ENCODE peak calls at places on chromosome 19, in ten cellular contexts. G is activated CD4-positive, alpha-beta T cell treated with anti-CD3 and anti-CD28 coated beads for 36 hours; U is stimulated activated naive CD4-positive, alpha-beta T cell treated with Interleukin-2 at 50 U/mL for 16 hours; O is COR-L47; L is amygdala; A is caudate nucleus; B is A172; I is ureter; H is activated naive CD4-positive, alpha-beta T cell treated with Interleukin-2 at 50 U/mL for 16 hours; J is mesothelial cell of epicardium. X is an unnamed sample.

GRCh38 chr19:15813916-15814315 is 1.5 kb downstream of the OR10H1 start:
- DNase-seq in G (no peak), U (no peak), O (no peak), L (no peak), A (no peak), B (no peak), I (no peak), H (no peak), J (no peak), X (no peak)

GRCh38 chr19:45677351-45678230 is 9.6 kb downstream of the GIPR start:
- DNase-seq in G (peak), U (peak), O (no peak), L (peak), A (peak), B (peak), I (peak), H (peak), J (peak), X (peak)

GRCh38 chr19:13058951-13059660 is 43.6 kb downstream of the LYL1 start:
- DNase-seq in G (no peak), U (no peak), O (no peak), L (no peak), A (no peak), B (no peak), I (no peak), H (no peak), J (no peak), X (no peak)

GRCh38 chr19:917323-918151 is at the start of gene KISS1R:
- DNase-seq in G (peak), U (peak), O (peak), L (no peak), A (no peak), B (no peak), I (no peak), H (no peak), J (no peak), X (no peak)

GRCh38 chr19:5877869-5878268 is 7.5 kb upstream of the FUT5 start:
- DNase-seq in G (no peak), U (no peak), O (no peak), L (no peak), A (no peak), B (no peak), I (no peak), H (no peak), J (no peak), X (no peak)

GRCh38 chr19:32287086-32287485 is 58.3 kb upstream of the ZNF507 start:
- DNase-seq in G (no peak), U (no peak), O (no peak), L (no peak), A (no peak), B (no peak), I (peak), H (no peak), J (no peak), X (no peak)

GRCh38 chr19:35045667-35046300 is 4.3 kb downstream of the HPN start:
- DNase-seq in G (peak), U (no peak), O (peak), L (no peak), A (peak), B (no peak), I (no peak), H (peak), J (no peak), X (peak)

GRCh38 chr19:8089664-8090601 is 37.4 kb downstream of the CCL25 start:
- DNase-seq in G (no peak), U (no peak), O (no peak), L (no peak), A (no peak), B (no peak), I (no peak), H (no peak), J (no peak), X (no peak)

GRCh38 chr19:5395996-5396939 is 55.7 kb upstream of the PTPRS start:
- DNase-seq in G (no peak), U (no peak), O (no peak), L (no peak), A (no peak), B (no peak), I (no peak), H (no peak), J (no peak), X (no peak)

GRCh38 chr19:38666662-38667448 is 19.4 kb downstream of the ACTN4 start:
- DNase-seq in G (peak), U (no peak), O (no peak), L (no peak), A (no peak), B (peak), I (no peak), H (peak), J (no peak), X (no peak)

GRCh38 chr19:10602330-10603083 is 15.4 kb upstream of the AP1M2 start:
- DNase-seq in G (peak), U (peak), O (peak), L (peak), A (peak), B (peak), I (peak), H (peak), J (peak), X (peak)

GRCh38 chr19:30373593-30373992 is 1.4 kb downstream of the ZNF536 start:
- DNase-seq in G (no peak), U (no peak), O (no peak), L (no peak), A (no peak), B (no peak), I (no peak), H (no peak), J (no peak), X (no peak)

GRCh38 chr19:6663236-6664187 is 6.4 kb downstream of the TNFSF14 start:
- DNase-seq in G (peak), U (peak), O (no peak), L (no peak), A (no peak), B (no peak), I (no peak), H (peak), J (no peak), X (no peak)

GRCh38 chr19:48713041-48713863 is 6.3 kb downstream of the MAMSTR start:
- DNase-seq in G (peak), U (no peak), O (no peak), L (no peak), A (peak), B (no peak), I (no peak), H (no peak), J (no peak), X (no peak)

GRCh38 chr19:30065680-30066606 is 123.9 kb downstream of the URI1 start:
- DNase-seq in G (no peak), U (no peak), O (no peak), L (no peak), A (no peak), B (no peak), I (no peak), H (no peak), J (no peak), X (no peak)

GRCh38 chr19:29088761-29089160 is 124.2 kb downstream of the UQCRFS1 start:
- DNase-seq in G (no peak), U (no peak), O (no peak), L (no peak), A (no peak), B (no peak), I (no peak), H (no peak), J (no peak), X (no peak)

GRCh38 chr19:18861235-18861634 is 29.5 kb downstream of the UPF1 start:
- DNase-seq in G (no peak), U (no peak), O (no peak), L (no peak), A (no peak), B (no peak), I (no peak), H (no peak), J (no peak), X (no peak)

GRCh38 chr19:42287826-42288107 is 14.2 kb upstream of the PRR19 start:
- DNase-seq in G (peak), U (no peak), O (no peak), L (no peak), A (no peak), B (no peak), I (peak), H (no peak), J (no peak), X (no peak)

GRCh38 chr19:45069056-45069455 is 7.2 kb downstream of the ZNF296 start:
- DNase-seq in G (no peak), U (no peak), O (no peak), L (no peak), A (no peak), B (peak), I (no peak), H (no peak), J (no peak), X (no peak)

GRCh38 chr19:52734340-52734892 is 428 bp downstream of the ZNF611 start:
- DNase-seq in G (peak), U (peak), O (peak), L (peak), A (peak), B (no peak), I (peak), H (no peak), J (no peak), X (peak)

GRCh38 chr19:34232566-34233481 is 21.5 kb upstream of the GARRE1 start:
- DNase-seq in G (peak), U (no peak), O (no peak), L (no peak), A (peak), B (peak), I (no peak), H (peak), J (no peak), X (peak)

GRCh38 chr19:43759515-43759914 is 4.8 kb upstream of the SMG9 start:
- DNase-seq in G (no peak), U (no peak), O (no peak), L (no peak), A (no peak), B (peak), I (no peak), H (no peak), J (no peak), X (no peak)

GRCh38 chr19:8251025-8251472 is 41.9 kb downstream of the CERS4 start:
- DNase-seq in G (no peak), U (no peak), O (no peak), L (peak), A (peak), B (no peak), I (peak), H (no peak), J (no peak), X (peak)

GRCh38 chr19:17775991-17776803 is 18.7 kb upstream of the B3GNT3 start:
- DNase-seq in G (no peak), U (no peak), O (no peak), L (no peak), A (no peak), B (no peak), I (no peak), H (no peak), J (no peak), X (no peak)

GRCh38 chr19:8699908-8700307 is 1.3 kb upstream of the ACTL9 start:
- DNase-seq in G (no peak), U (no peak), O (no peak), L (no peak), A (no peak), B (no peak), I (no peak), H (no peak), J (no peak), X (no peak)

GRCh38 chr19:4066176-4066606 is 508 bp downstream of the ZBTB7A start:
- DNase-seq in G (peak), U (no peak), O (no peak), L (no peak), A (no peak), B (no peak), I (peak), H (peak), J (no peak), X (no peak)

GRCh38 chr19:47406711-47407416 is 12.5 kb downstream of the MEIS3 start:
- DNase-seq in G (no peak), U (no peak), O (no peak), L (no peak), A (no peak), B (no peak), I (no peak), H (no peak), J (no peak), X (no peak)

GRCh38 chr19:9406798-9407352 is 28.5 kb downstream of the ZNF266 start:
- DNase-seq in G (peak), U (peak), O (peak), L (peak), A (peak), B (peak), I (peak), H (peak), J (no peak), X (peak)

GRCh38 chr19:58328999-58329398 is 2.2 kb downstream of the ZSCAN22 start:
- DNase-seq in G (no peak), U (no peak), O (no peak), L (no peak), A (no peak), B (no peak), I (no peak), H (no peak), J (no peak), X (no peak)

GRCh38 chr19:47613165-47614146 is 4.5 kb downstream of the BICRA start:
- DNase-seq in G (no peak), U (no peak), O (no peak), L (no peak), A (no peak), B (no peak), I (no peak), H (no peak), J (peak), X (no peak)

GRCh38 chr19:49591731-49592485 is 926 bp downstream of the PRR12 start:
- DNase-seq in G (peak), U (peak), O (peak), L (peak), A (peak), B (peak), I (peak), H (peak), J (peak), X (no peak)

GRCh38 chr19:44613295-44614168 is at the start of gene IGSF23:
- DNase-seq in G (no peak), U (no peak), O (no peak), L (no peak), A (no peak), B (no peak), I (no peak), H (no peak), J (no peak), X (no peak)

GRCh38 chr19:10567696-10568443 is 909 bp downstream of the CDKN2D start:
- DNase-seq in G (peak), U (no peak), O (no peak), L (no peak), A (peak), B (peak), I (no peak), H (no peak), J (no peak), X (no peak)